ENCODE peak calls at places on chromosomes 12 and 14, in four cellular contexts. D, Z, O and W are unnamed samples.
A peak's percentile ranks its signal among the peaks of the same experiment; 100 is the strongest.

GRCh38 chr12:3265406-3265805 is 188.2 kb downstream of the TSPAN9 start:
- DNase-seq in D (no peak), Z (no peak), O (no peak), W (no peak)

GRCh38 chr12:111757361-111758119 is 9.2 kb upstream of the ALDH2 start:
- DNase-seq in D (peak; percentile 62), Z (peak; percentile 54), O (peak; percentile 72), W (peak; percentile 72)

GRCh38 chr14:92890830-92891598 is 31.9 kb upstream of the CHGA start:
- DNase-seq in D (no peak), Z (no peak), O (peak; percentile 70), W (no peak)

GRCh38 chr12:92747151-92747550 is 44.4 kb downstream of the PLEKHG7 start:
- DNase-seq in D (no peak), Z (no peak), O (no peak), W (no peak)

GRCh38 chr12:107351716-107352115 is 258.4 kb upstream of the CRY1 start:
- DNase-seq in D (no peak), Z (no peak), O (no peak), W (no peak)

GRCh38 chr14:42214981-42215491 is 608.4 kb downstream of the LRFN5 start:
- DNase-seq in D (no peak), Z (no peak), O (no peak), W (no peak)

GRCh38 chr12:1314523-1314922 is 279.9 kb downstream of the FBXL14 start:
- DNase-seq in D (no peak), Z (no peak), O (no peak), W (no peak)

GRCh38 chr12:45613306-45613705 is 116.2 kb upstream of the ARID2 start:
- DNase-seq in D (no peak), Z (no peak), O (no peak), W (no peak)

GRCh38 chr12:69055280-69055679 is 122.3 kb upstream of the CPM start:
- DNase-seq in D (no peak), Z (no peak), O (no peak), W (no peak)

GRCh38 chr14:74508292-74508731 is 14.7 kb downstream of the ISCA2 start:
- DNase-seq in D (no peak), Z (no peak), O (no peak), W (peak; percentile 36)

GRCh38 chr12:53989227-53990113 is 4.5 kb downstream of the HOXC10 start:
- DNase-seq in D (no peak), Z (no peak), O (no peak), W (no peak)

GRCh38 chr12:128627659-128628058 is 196.1 kb downstream of the SLC15A4 start:
- DNase-seq in D (no peak), Z (no peak), O (no peak), W (peak; percentile 24)

GRCh38 chr14:96940009-96940408 is 142.8 kb downstream of the VRK1 start:
- DNase-seq in D (no peak), Z (no peak), O (no peak), W (no peak)

GRCh38 chr12:111091036-111091435 is 170.7 kb upstream of the MYL2 start:
- DNase-seq in D (no peak), Z (no peak), O (no peak), W (no peak)

GRCh38 chr12:49541911-49542505 is 3.2 kb downstream of the KCNH3 start:
- DNase-seq in D (no peak), Z (no peak), O (no peak), W (no peak)

GRCh38 chr12:102300824-102301461 is 103.3 kb upstream of the PMCH start:
- DNase-seq in D (no peak), Z (no peak), O (no peak), W (no peak)

GRCh38 chr14:26709019-26709418 is 111.2 kb upstream of the NOVA1 start:
- DNase-seq in D (no peak), Z (no peak), O (no peak), W (no peak)

GRCh38 chr12:63944036-63944579 is 99.6 kb downstream of the SRGAP1 start:
- DNase-seq in D (no peak), Z (no peak), O (no peak), W (no peak)

GRCh38 chr14:101460986-101461750 is 100.1 kb upstream of the DIO3 start:
- DNase-seq in D (peak; percentile 18), Z (no peak), O (peak; percentile 18), W (peak; percentile 21)

GRCh38 chr12:124613151-124613585 is 45.8 kb upstream of the NCOR2 start:
- DNase-seq in D (peak; percentile 48), Z (peak; percentile 63), O (no peak), W (no peak)

DNA sequence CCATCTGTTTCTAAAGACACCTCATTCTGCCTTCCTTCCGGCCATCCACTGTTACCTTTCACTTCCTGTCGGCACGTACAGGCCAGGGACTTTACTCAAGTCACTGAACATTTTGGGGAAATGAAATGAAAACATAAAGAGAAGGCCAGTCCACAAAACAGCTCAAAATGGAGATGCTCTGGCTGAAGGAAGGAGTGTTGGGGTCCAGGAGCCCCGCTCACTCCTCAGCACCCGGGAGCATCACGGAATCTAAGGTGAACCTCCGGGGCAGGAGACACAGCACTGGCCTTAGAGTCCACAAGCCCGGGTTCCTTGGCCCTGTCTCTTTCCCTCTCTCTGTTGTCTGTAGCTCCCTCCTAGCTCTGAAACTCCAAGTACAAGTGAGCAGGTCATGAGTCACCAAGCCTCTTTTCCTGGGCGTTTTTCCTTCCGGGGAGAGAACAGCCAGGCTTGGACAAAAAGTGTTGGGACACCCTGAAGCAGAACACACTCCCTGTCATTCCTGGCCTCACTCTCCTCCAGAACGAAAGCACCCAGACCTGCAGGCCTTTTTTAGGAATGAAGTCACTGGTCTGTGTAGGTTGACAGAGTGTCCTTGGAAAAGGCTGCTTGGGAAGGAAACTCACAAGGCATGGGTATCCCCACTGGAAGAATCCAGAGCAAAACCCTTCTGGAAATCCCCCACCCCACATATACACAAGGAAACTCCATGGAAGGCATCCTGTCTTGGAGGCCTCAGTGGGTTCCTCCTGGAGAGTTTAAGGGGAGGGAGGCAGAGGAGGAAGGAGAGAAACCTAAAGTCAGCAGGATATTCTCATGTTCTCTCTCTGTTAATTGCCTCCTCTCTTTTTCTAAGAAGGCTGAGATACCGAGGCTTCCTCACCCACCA is 245.3 kb downstream of the ZFP36L1 start:
- DNase-seq in D (peak; percentile 41), Z (peak; percentile 62), O (peak; percentile 84), W (no peak)
- TF ChIP-seq POLR2A in D (no peak), Z (no peak), O (peak; percentile 29), W (no peak)

GRCh38 chr14:75861161-75861621 is 120.6 kb downstream of the TGFB3 start:
- DNase-seq in D (no peak), Z (no peak), O (no peak), W (no peak)
- H3K27ac ChIP-seq in D (peak overlapping the region; percentile 48), Z (no peak overlapping the region), O (no peak overlapping the region), W (no peak overlapping the region)

DNA sequence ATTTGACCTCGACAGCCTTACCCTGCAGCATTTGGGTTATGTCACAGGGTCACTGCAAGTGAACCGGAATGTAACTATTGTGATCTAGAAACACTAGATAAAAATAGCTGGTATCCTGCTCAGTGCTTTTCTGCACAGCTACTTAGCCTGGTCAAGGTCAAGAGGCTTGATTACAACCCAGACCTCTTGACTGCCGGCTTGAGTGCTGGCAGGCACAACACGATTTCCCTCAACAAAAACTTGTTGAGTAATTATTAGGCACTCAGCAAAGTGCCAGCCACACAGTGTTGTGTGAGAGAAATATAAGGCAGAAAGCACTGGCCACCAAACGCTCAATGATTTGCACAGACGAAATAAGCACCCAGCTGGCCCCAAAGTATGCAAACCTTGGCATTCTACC is 156.7 kb downstream of the NUAK1 start:
- DNase-seq in D (no peak), Z (no peak), O (no peak), W (no peak)
- H3K4me1 ChIP-seq in D (no peaks in the 10 kb centered on the region), Z (no peaks in the 10 kb centered on the region), O (no peaks in the 10 kb centered on the region), W (no peaks in the 10 kb centered on the region)

DNA sequence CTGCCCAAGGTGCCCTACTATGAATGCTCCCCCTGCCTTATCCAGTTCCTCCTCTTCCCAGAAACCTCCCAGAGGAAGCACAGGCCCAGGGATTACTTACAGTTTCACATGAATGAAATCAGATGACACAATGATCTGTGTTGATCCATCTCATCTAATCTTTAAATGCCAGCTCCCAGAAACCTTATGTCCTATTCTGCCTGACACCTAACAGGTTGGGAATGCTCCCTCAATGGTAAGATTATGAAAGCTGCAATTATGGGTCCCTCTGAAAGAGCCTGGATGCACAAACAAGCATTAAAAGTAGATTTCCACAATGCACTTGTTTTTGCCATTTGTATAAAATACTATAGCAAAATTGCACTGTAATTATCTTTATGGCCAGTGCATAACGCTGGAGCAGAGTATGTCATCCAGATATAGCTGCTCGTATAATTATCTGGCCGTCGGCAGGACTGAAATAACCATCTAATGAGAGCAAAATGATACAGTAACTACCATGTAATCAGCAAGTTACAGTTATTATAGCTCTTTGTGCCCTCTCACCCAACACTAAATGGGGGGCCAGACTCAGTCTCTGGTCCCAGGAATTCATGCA is 4.4 kb upstream of the ZBTB39 start:
- DNase-seq in D (no peak), Z (no peak), O (no peak), W (no peak)
- TF ChIP-seq POLR2A in D (no peak), Z (no peak), O (no peak), W (no peak)

GRCh38 chr12:114415525-114415868 is 9.6 kb upstream of the TBX5 start:
- DNase-seq in D (no peak), Z (no peak), O (no peak), W (no peak)

GRCh38 chr12:114412825-114413749 is 7.1 kb upstream of the TBX5 start:
- DNase-seq in D (no peak), Z (no peak), O (no peak), W (no peak)

GRCh38 chr12:114416028-114416427 is 10.1 kb upstream of the TBX5 start:
- DNase-seq in D (no peak), Z (no peak), O (no peak), W (no peak)

GRCh38 chr12:114414866-114415524 is 9.1 kb upstream of the TBX5 start:
- DNase-seq in D (no peak), Z (no peak), O (no peak), W (no peak)

GRCh38 chr12:114414031-114414865 is 8.3 kb upstream of the TBX5 start:
- DNase-seq in D (no peak), Z (no peak), O (no peak), W (no peak)
- H3K27ac ChIP-seq in D (no peak overlapping the region), Z (no peak overlapping the region), O (no peak overlapping the region), W (no peak overlapping the region)

GRCh38 chr14:61527325-61528100 is 167.8 kb upstream of the HIF1A start:
- DNase-seq in D (no peak), Z (no peak), O (peak; percentile 81), W (no peak)
- H3K4me1 ChIP-seq in D (peaks cover 53% of the 10 kb centered on the region), Z (peaks cover 52% of the 10 kb centered on the region), O (peaks cover 66% of the 10 kb centered on the region), W (peaks cover 32% of the 10 kb centered on the region)

DNA sequence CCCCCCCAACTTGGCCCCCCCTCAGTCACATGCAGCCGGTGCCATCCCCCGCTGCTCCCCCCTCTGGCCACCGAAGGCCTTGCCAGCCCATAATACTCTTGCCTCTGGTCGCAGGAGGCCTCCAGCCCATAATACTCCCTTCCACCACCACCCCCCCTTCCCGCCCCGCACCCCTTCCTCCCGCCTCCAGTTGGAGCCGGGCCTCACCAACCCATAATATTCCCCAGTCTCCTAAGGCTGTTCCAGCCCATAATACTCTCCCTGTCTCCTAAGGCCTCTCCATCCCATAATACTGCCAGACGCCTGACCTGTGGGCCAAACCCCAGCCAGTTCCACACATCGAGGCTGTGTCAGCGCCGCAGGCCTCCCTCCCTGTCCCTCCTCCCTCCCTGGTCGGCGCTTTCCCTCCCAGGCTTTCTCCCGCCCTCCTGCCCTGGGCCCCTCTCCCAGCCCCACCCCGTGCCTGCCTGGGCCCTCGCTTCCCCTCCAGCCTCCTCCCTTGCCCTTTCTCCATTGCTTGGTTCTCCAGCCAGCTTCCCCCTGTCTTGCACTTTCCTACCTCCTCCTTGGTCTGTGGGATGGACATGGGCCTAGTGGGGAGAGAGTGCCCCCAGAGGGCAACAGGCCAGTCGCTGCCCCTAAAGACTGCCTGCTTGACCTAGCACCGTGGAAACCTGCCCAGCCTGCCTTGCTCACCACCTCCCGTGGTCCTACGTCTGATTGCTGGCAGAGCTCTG is 6.8 kb upstream of the CHD4 start:
- DNase-seq in D (peak; percentile 90), Z (peak; percentile 90), O (peak; percentile 97), W (peak; percentile 83)
- TF ChIP-seq POLR2A in D (no peak), Z (peak; percentile 60), O (peak; percentile 58), W (no peak)

GRCh38 chr14:100386121-100386520 is 63.0 kb downstream of the SLC25A47 start:
- DNase-seq in D (no peak), Z (no peak), O (no peak), W (no peak)
- H3K27ac ChIP-seq in D (no peak overlapping the region), Z (no peak overlapping the region), O (no peak overlapping the region), W (no peak overlapping the region)